ENCODE peak calls at places on chromosomes 16 and 17, in six cellular contexts. Q is left ventricle myocardium inferior, D is astrocyte of the spinal cord, Y is HFFc6, I is dorsolateral prefrontal cortex, W is colonic mucosa. K is an unnamed sample.
A peak's percentile ranks its signal among the peaks of the same experiment; 100 is the strongest.

GRCh38 chr16:49462989-49463371 is 89.4 kb downstream of the C16orf78 start:
- DNase-seq in Q (no peak), D (no peak), Y (no peak), I (no peak), W (peak; percentile 13), K (no peak)

GRCh38 chr16:25478476-25478875 is 213.3 kb upstream of the HS3ST4 start:
- DNase-seq in Q (no peak), D (no peak), Y (no peak), I (no peak), W (no peak), K (no peak)

GRCh38 chr16:64211306-64211705 is 910.6 kb downstream of the CDH11 start:
- DNase-seq in Q (no peak), D (peak; percentile 15), Y (no peak), I (no peak), W (no peak), K (no peak)

GRCh38 chr17:12953126-12953525 is 64.7 kb downstream of the ELAC2 start:
- DNase-seq in Q (no peak), D (no peak), Y (no peak), I (no peak), W (no peak), K (no peak)

GRCh38 chr17:29091591-29092291 is 48.8 kb downstream of the PIPOX start:
- DNase-seq in Q (no peak), D (no peak), Y (no peak), I (no peak), W (no peak), K (no peak)

GRCh38 chr16:80536246-80536645 is 4.5 kb upstream of the DYNLRB2 start:
- DNase-seq in Q (no peak), D (no peak), Y (no peak), I (no peak), W (no peak), K (no peak)

GRCh38 chr17:28760561-28760960 is 16.8 kb downstream of the TRAF4 start:
- DNase-seq in Q (no peak), D (no peak), Y (no peak), I (no peak), W (no peak), K (no peak)

GRCh38 chr17:9273334-9274118 is 252.2 kb downstream of the NTN1 start:
- DNase-seq in Q (peak; percentile 33), D (no peak), Y (no peak), I (no peak), W (no peak), K (peak; percentile 42)

GRCh38 chr17:29155966-29156338 is 24.2 kb downstream of the MYO18A start:
- DNase-seq in Q (no peak), D (peak; percentile 49), Y (no peak), I (no peak), W (no peak), K (no peak)

GRCh38 chr16:10616744-10617640 is 36.6 kb upstream of the EMP2 start:
- DNase-seq in Q (peak; percentile 74), D (peak; percentile 58), Y (peak; percentile 35), I (no peak), W (peak; percentile 93), K (peak; percentile 75)

GRCh38 chr17:17876959-17877547 is 40.3 kb upstream of the SREBF1 start:
- DNase-seq in Q (peak; percentile 43), D (peak; percentile 56), Y (peak; percentile 24), I (no peak), W (peak; percentile 23), K (peak; percentile 66)

GRCh38 chr17:10744509-10745000 is 14.7 kb upstream of the TMEM220 start:
- DNase-seq in Q (no peak), D (no peak), Y (no peak), I (no peak), W (no peak), K (no peak)

GRCh38 chr17:82373731-82374625 is 2.4 kb downstream of the UTS2R start:
- DNase-seq in Q (no peak), D (no peak), Y (no peak), I (no peak), W (no peak), K (no peak)

GRCh38 chr17:6894206-6894528 is 62.6 kb upstream of the TEKT1 start:
- DNase-seq in Q (no peak), D (no peak), Y (no peak), I (no peak), W (no peak), K (no peak)

GRCh38 chr16:80525420-80525819 is 15.4 kb upstream of the DYNLRB2 start:
- DNase-seq in Q (no peak), D (no peak), Y (no peak), I (no peak), W (no peak), K (no peak)

GRCh38 chr17:58447039-58447975 is 30.0 kb upstream of the RNF43 start:
- DNase-seq in Q (peak; percentile 53), D (peak; percentile 83), Y (peak; percentile 75), I (no peak), W (peak; percentile 77), K (peak; percentile 71)

K was measured in left ventricle myocardium superior.